ENCODE peak calls at places on chromosomes 5 and 9, in four cellular contexts. W is AG04450; F is activated CD4-positive, alpha-beta T cell treated with anti-CD3 and anti-CD28 coated beads, Interleukin-2, amount 50 U/mL, for 24 hours; T is Right ventricle myocardium superior. R is an unnamed sample.

GRCh38 chr5:19903611-19904010 is 84.4 kb downstream of the CDH18 start:
- DNase-seq in W (no peak), F (no peak), T (no peak), R (no peak)

GRCh38 chr9:127570533-127571111 is 41.5 kb upstream of the STXBP1 start:
- DNase-seq in W (no peak), F (no peak), T (no peak), R (no peak)

GRCh38 chr9:125906144-125906543 is 159.0 kb downstream of the PBX3 start:
- DNase-seq in W (peak), F (no peak), T (no peak), R (no peak)

GRCh38 chr9:105118646-105119045 is 125.8 kb upstream of the SLC44A1 start:
- DNase-seq in W (no peak), F (no peak), T (no peak), R (no peak)

GRCh38 chr9:93677641-93678136 is 101.3 kb downstream of the PHF2 start:
- DNase-seq in W (no peak), F (no peak), T (peak), R (peak)

GRCh38 chr9:137276757-137277328 is 683 bp upstream of the TOR4A start:
- DNase-seq in W (no peak), F (no peak), T (peak), R (no peak)

GRCh38 chr9:131397100-131397790 is 3.4 kb downstream of the PRRC2B start:
- DNase-seq in W (no peak), F (no peak), T (no peak), R (no peak)

GRCh38 chr9:97647996-97648395 is 14.4 kb downstream of the NCBP1 start:
- DNase-seq in W (no peak), F (no peak), T (no peak), R (no peak)

R was measured in GM12892.